ENCODE peak calls at places on chromosomes 12 and 14, in nine cellular contexts. One of them, this sample, is unnamed.

GRCh38 chr14:68878908-68879307 is 86.0 kb upstream of the ZFP36L1 start:
- DNase-seq in AG04449: no peak
- DNase-seq in NT2/D1: no peak
- DNase-seq in fibroblast of mammary gland: no peak
- DNase-seq in breast epithelium: no peak
- DNase-seq in bronchial epithelial cell: no peak
- DNase-seq in psoas muscle: no peak
- DNase-seq in ovary: no peak
- DNase-seq in dorsolateral prefrontal cortex: no peak
- DNase-seq in this sample: no peak

GRCh38 chr12:126384029-126384564 is 1318.9 kb downstream of the AACS start:
- DNase-seq in psoas muscle: no peak
- DNase-seq in bronchial epithelial cell: no peak
- DNase-seq in NT2/D1: no peak
- DNase-seq in breast epithelium: no peak
- DNase-seq in ovary: no peak
- DNase-seq in AG04449: no peak
- DNase-seq in dorsolateral prefrontal cortex: no peak
- DNase-seq in fibroblast of mammary gland: no peak
- DNase-seq in this sample: no peak

GRCh38 chr14:70358631-70359030 is 852 bp downstream of the COX16 start:
- DNase-seq in breast epithelium: no peak
- DNase-seq in fibroblast of mammary gland: peak
- DNase-seq in ovary: no peak
- DNase-seq in NT2/D1: no peak
- DNase-seq in AG04449: no peak
- DNase-seq in dorsolateral prefrontal cortex: no peak
- DNase-seq in psoas muscle: no peak
- DNase-seq in bronchial epithelial cell: peak
- DNase-seq in this sample: no peak

GRCh38 chr12:130491421-130492357 is 154.0 kb downstream of the PIWIL1 start:
- DNase-seq in NT2/D1: no peak
- DNase-seq in ovary: no peak
- DNase-seq in breast epithelium: no peak
- DNase-seq in psoas muscle: no peak
- DNase-seq in dorsolateral prefrontal cortex: no peak
- DNase-seq in fibroblast of mammary gland: no peak
- DNase-seq in bronchial epithelial cell: no peak
- DNase-seq in AG04449: no peak
- DNase-seq in this sample: no peak

GRCh38 chr12:110262442-110263388 is 18.3 kb upstream of the ATP2A2 start:
- DNase-seq in AG04449: no peak
- DNase-seq in ovary: no peak
- DNase-seq in psoas muscle: no peak
- DNase-seq in fibroblast of mammary gland: no peak
- DNase-seq in dorsolateral prefrontal cortex: no peak
- DNase-seq in bronchial epithelial cell: peak
- DNase-seq in NT2/D1: no peak
- DNase-seq in breast epithelium: no peak
- DNase-seq in this sample: no peak

GRCh38 chr14:49863483-49864262 is 11.1 kb upstream of the NEMF start:
- DNase-seq in bronchial epithelial cell: no peak
- DNase-seq in dorsolateral prefrontal cortex: no peak
- DNase-seq in AG04449: no peak
- DNase-seq in fibroblast of mammary gland: no peak
- DNase-seq in ovary: peak
- DNase-seq in breast epithelium: no peak
- DNase-seq in NT2/D1: no peak
- DNase-seq in psoas muscle: no peak
- DNase-seq in this sample: no peak

GRCh38 chr12:120474092-120474960 is 4.8 kb upstream of the SRSF9 start:
- DNase-seq in NT2/D1: no peak
- DNase-seq in psoas muscle: no peak
- DNase-seq in bronchial epithelial cell: peak
- DNase-seq in breast epithelium: peak
- DNase-seq in fibroblast of mammary gland: peak
- DNase-seq in AG04449: no peak
- DNase-seq in ovary: no peak
- DNase-seq in dorsolateral prefrontal cortex: peak
- DNase-seq in this sample: no peak

GRCh38 chr14:25048170-25049126 is 1.5 kb downstream of the STXBP6 start:
- DNase-seq in AG04449: no peak
- DNase-seq in NT2/D1: no peak
- DNase-seq in breast epithelium: no peak
- DNase-seq in psoas muscle: peak
- DNase-seq in dorsolateral prefrontal cortex: peak
- DNase-seq in bronchial epithelial cell: peak
- DNase-seq in fibroblast of mammary gland: peak
- DNase-seq in ovary: peak
- DNase-seq in this sample: no peak

GRCh38 chr12:112303004-112303403 is 79.2 kb downstream of the HECTD4 start:
- DNase-seq in bronchial epithelial cell: peak
- DNase-seq in psoas muscle: no peak
- DNase-seq in fibroblast of mammary gland: peak
- DNase-seq in breast epithelium: no peak
- DNase-seq in dorsolateral prefrontal cortex: no peak
- DNase-seq in NT2/D1: peak
- DNase-seq in AG04449: peak
- DNase-seq in ovary: no peak
- DNase-seq in this sample: no peak

GRCh38 chr14:105315941-105316562 is 1.5 kb downstream of the PACS2 start:
- DNase-seq in ovary: no peak
- DNase-seq in AG04449: no peak
- DNase-seq in breast epithelium: no peak
- DNase-seq in psoas muscle: no peak
- DNase-seq in NT2/D1: no peak
- DNase-seq in fibroblast of mammary gland: no peak
- DNase-seq in bronchial epithelial cell: no peak
- DNase-seq in dorsolateral prefrontal cortex: no peak
- DNase-seq in this sample: peak

GRCh38 chr12:4153343-4153892 is 120.1 kb upstream of the CCND2 start:
- DNase-seq in dorsolateral prefrontal cortex: no peak
- DNase-seq in breast epithelium: no peak
- DNase-seq in NT2/D1: no peak
- DNase-seq in ovary: no peak
- DNase-seq in psoas muscle: no peak
- DNase-seq in fibroblast of mammary gland: no peak
- DNase-seq in bronchial epithelial cell: no peak
- DNase-seq in AG04449: no peak
- DNase-seq in this sample: no peak

GRCh38 chr12:123829561-123829960 is 67.5 kb downstream of the DNAH10 start:
- DNase-seq in dorsolateral prefrontal cortex: no peak
- DNase-seq in breast epithelium: no peak
- DNase-seq in ovary: no peak
- DNase-seq in AG04449: no peak
- DNase-seq in bronchial epithelial cell: no peak
- DNase-seq in fibroblast of mammary gland: peak
- DNase-seq in NT2/D1: no peak
- DNase-seq in psoas muscle: no peak
- DNase-seq in this sample: no peak

GRCh38 chr12:47808574-47809380 is 10.9 kb downstream of the HDAC7 start:
- DNase-seq in psoas muscle: no peak
- DNase-seq in fibroblast of mammary gland: peak
- DNase-seq in ovary: no peak
- DNase-seq in AG04449: no peak
- DNase-seq in bronchial epithelial cell: peak
- DNase-seq in breast epithelium: no peak
- DNase-seq in NT2/D1: no peak
- DNase-seq in dorsolateral prefrontal cortex: no peak
- DNase-seq in this sample: no peak

GRCh38 chr14:95758331-95758730 is 44.4 kb upstream of the TCL1A start:
- DNase-seq in fibroblast of mammary gland: no peak
- DNase-seq in NT2/D1: no peak
- DNase-seq in AG04449: no peak
- DNase-seq in psoas muscle: no peak
- DNase-seq in breast epithelium: no peak
- DNase-seq in dorsolateral prefrontal cortex: no peak
- DNase-seq in ovary: no peak
- DNase-seq in bronchial epithelial cell: no peak
- DNase-seq in this sample: no peak

GRCh38 chr12:106022568-106023012 is 116.2 kb downstream of the NUAK1 start:
- DNase-seq in AG04449: no peak
- DNase-seq in psoas muscle: no peak
- DNase-seq in fibroblast of mammary gland: no peak
- DNase-seq in NT2/D1: no peak
- DNase-seq in dorsolateral prefrontal cortex: no peak
- DNase-seq in ovary: no peak
- DNase-seq in breast epithelium: no peak
- DNase-seq in bronchial epithelial cell: peak
- DNase-seq in this sample: no peak

DNA sequence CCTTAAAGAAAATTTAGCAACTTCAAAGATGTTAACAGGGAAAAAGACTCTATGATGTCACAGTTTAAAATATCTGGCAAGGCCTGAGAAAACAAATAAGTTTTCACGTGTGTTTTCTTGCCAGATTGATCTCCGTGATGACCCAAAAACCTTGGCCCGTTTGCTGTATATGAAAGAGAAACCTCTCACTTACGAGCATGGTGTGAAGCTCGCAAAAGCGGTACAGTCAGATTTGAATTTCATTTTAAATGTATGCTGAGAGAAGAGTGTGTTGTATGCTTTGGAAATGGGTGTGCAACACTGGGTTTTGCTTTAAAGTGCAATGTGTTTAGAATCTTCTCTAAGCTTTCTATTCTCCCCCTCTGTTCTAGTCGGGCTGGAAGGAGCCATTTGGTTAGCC is 35.7 kb downstream of the GPHB5 start:
- DNase-seq in fibroblast of mammary gland: peak
- DNase-seq in dorsolateral prefrontal cortex: no peak
- DNase-seq in NT2/D1: no peak
- DNase-seq in bronchial epithelial cell: no peak
- DNase-seq in AG04449: no peak
- DNase-seq in breast epithelium: no peak
- DNase-seq in ovary: no peak
- DNase-seq in psoas muscle: no peak
- DNase-seq in this sample: no peak
- H3K4me3 ChIP-seq in fibroblast of mammary gland: no peak
- H3K4me3 ChIP-seq in dorsolateral prefrontal cortex: no peak
- H3K4me3 ChIP-seq in NT2/D1: no peak
- H3K4me3 ChIP-seq in bronchial epithelial cell: no peak
- H3K4me3 ChIP-seq in AG04449: no peak
- H3K4me3 ChIP-seq in breast epithelium: peak
- H3K4me3 ChIP-seq in ovary: peak
- H3K4me3 ChIP-seq in psoas muscle: no peak
- H3K4me3 ChIP-seq in this sample: no peak

GRCh38 chr12:87930033-87930432 is 99.2 kb downstream of the C12orf50 start:
- DNase-seq in fibroblast of mammary gland: peak
- DNase-seq in psoas muscle: no peak
- DNase-seq in NT2/D1: no peak
- DNase-seq in ovary: no peak
- DNase-seq in AG04449: no peak
- DNase-seq in breast epithelium: no peak
- DNase-seq in dorsolateral prefrontal cortex: no peak
- DNase-seq in bronchial epithelial cell: peak
- DNase-seq in this sample: no peak

GRCh38 chr12:87931764-87932163 is 97.4 kb downstream of the C12orf50 start:
- DNase-seq in psoas muscle: no peak
- DNase-seq in fibroblast of mammary gland: peak
- DNase-seq in NT2/D1: no peak
- DNase-seq in breast epithelium: no peak
- DNase-seq in dorsolateral prefrontal cortex: no peak
- DNase-seq in AG04449: peak
- DNase-seq in ovary: no peak
- DNase-seq in bronchial epithelial cell: peak
- DNase-seq in this sample: no peak

GRCh38 chr12:87928046-87928445 is 101.2 kb downstream of the C12orf50 start:
- DNase-seq in psoas muscle: no peak
- DNase-seq in dorsolateral prefrontal cortex: no peak
- DNase-seq in breast epithelium: no peak
- DNase-seq in NT2/D1: no peak
- DNase-seq in fibroblast of mammary gland: no peak
- DNase-seq in ovary: no peak
- DNase-seq in AG04449: no peak
- DNase-seq in bronchial epithelial cell: no peak
- DNase-seq in this sample: no peak

GRCh38 chr12:87930652-87931051 is 98.5 kb downstream of the C12orf50 start:
- DNase-seq in fibroblast of mammary gland: no peak
- DNase-seq in AG04449: no peak
- DNase-seq in bronchial epithelial cell: no peak
- DNase-seq in breast epithelium: no peak
- DNase-seq in psoas muscle: no peak
- DNase-seq in NT2/D1: no peak
- DNase-seq in dorsolateral prefrontal cortex: no peak
- DNase-seq in ovary: no peak
- DNase-seq in this sample: no peak

GRCh38 chr12:87929346-87929745 is 99.9 kb downstream of the C12orf50 start:
- DNase-seq in breast epithelium: no peak
- DNase-seq in dorsolateral prefrontal cortex: no peak
- DNase-seq in bronchial epithelial cell: no peak
- DNase-seq in ovary: no peak
- DNase-seq in NT2/D1: no peak
- DNase-seq in AG04449: no peak
- DNase-seq in fibroblast of mammary gland: no peak
- DNase-seq in psoas muscle: no peak
- DNase-seq in this sample: no peak
- H3K4me3 ChIP-seq in breast epithelium: no peak
- H3K4me3 ChIP-seq in dorsolateral prefrontal cortex: no peak
- H3K4me3 ChIP-seq in bronchial epithelial cell: no peak
- H3K4me3 ChIP-seq in ovary: no peak
- H3K4me3 ChIP-seq in NT2/D1: no peak
- H3K4me3 ChIP-seq in AG04449: no peak
- H3K4me3 ChIP-seq in fibroblast of mammary gland: no peak
- H3K4me3 ChIP-seq in psoas muscle: no peak
- H3K4me3 ChIP-seq in this sample: no peak

GRCh38 chr12:128267651-128268347 is 829 bp downstream of the TMEM132C start:
- DNase-seq in bronchial epithelial cell: no peak
- DNase-seq in AG04449: no peak
- DNase-seq in dorsolateral prefrontal cortex: no peak
- DNase-seq in fibroblast of mammary gland: no peak
- DNase-seq in NT2/D1: no peak
- DNase-seq in psoas muscle: no peak
- DNase-seq in breast epithelium: no peak
- DNase-seq in ovary: peak
- DNase-seq in this sample: no peak
- H3K4me3 ChIP-seq in bronchial epithelial cell: no peak
- H3K4me3 ChIP-seq in AG04449: no peak
- H3K4me3 ChIP-seq in dorsolateral prefrontal cortex: peak
- H3K4me3 ChIP-seq in fibroblast of mammary gland: no peak
- H3K4me3 ChIP-seq in NT2/D1: peak
- H3K4me3 ChIP-seq in psoas muscle: peak
- H3K4me3 ChIP-seq in breast epithelium: peak
- H3K4me3 ChIP-seq in ovary: peak
- H3K4me3 ChIP-seq in this sample: no peak

GRCh38 chr12:68614105-68614679 is 3.5 kb downstream of the RAP1B start:
- DNase-seq in breast epithelium: no peak
- DNase-seq in fibroblast of mammary gland: no peak
- DNase-seq in dorsolateral prefrontal cortex: no peak
- DNase-seq in psoas muscle: no peak
- DNase-seq in AG04449: no peak
- DNase-seq in ovary: no peak
- DNase-seq in bronchial epithelial cell: no peak
- DNase-seq in NT2/D1: no peak
- DNase-seq in this sample: no peak
- H3K4me3 ChIP-seq in breast epithelium: peak
- H3K4me3 ChIP-seq in fibroblast of mammary gland: no peak
- H3K4me3 ChIP-seq in dorsolateral prefrontal cortex: no peak
- H3K4me3 ChIP-seq in psoas muscle: peak
- H3K4me3 ChIP-seq in AG04449: peak
- H3K4me3 ChIP-seq in ovary: no peak
- H3K4me3 ChIP-seq in bronchial epithelial cell: no peak
- H3K4me3 ChIP-seq in NT2/D1: no peak
- H3K4me3 ChIP-seq in this sample: no peak

This sample was measured in HAP-1.